ENCODE peak calls at places on chromosome 11, in eight cellular contexts. One of them, this sample, is unnamed.
A peak's percentile ranks its signal among the peaks of the same experiment; 100 is the strongest.

GRCh38 chr11:111541209-111542061 is 915 bp downstream of the LAYN start:
- DNase-seq in heart right ventricle: peak; percentile 73
- DNase-seq in CD8-positive, alpha-beta T cell: no peak
- DNase-seq in endodermal cell: peak; percentile 80
- DNase-seq in PC-3: no peak
- DNase-seq in H1: peak; percentile 67
- DNase-seq in upper lobe of left lung: peak; percentile 38
- DNase-seq in fibroblast of lung: peak; percentile 51
- DNase-seq in this sample: peak; percentile 57

GRCh38 chr11:46382644-46383403 is 1.4 kb downstream of the MDK start:
- DNase-seq in heart right ventricle: no peak
- DNase-seq in CD8-positive, alpha-beta T cell: no peak
- DNase-seq in endodermal cell: peak; percentile 85
- DNase-seq in PC-3: peak; percentile 36
- DNase-seq in H1: peak; percentile 72
- DNase-seq in upper lobe of left lung: no peak
- DNase-seq in fibroblast of lung: peak; percentile 59
- DNase-seq in this sample: peak; percentile 68

GRCh38 chr11:130425156-130425555 is 3.3 kb downstream of the ADAMTS8 start:
- DNase-seq in heart right ventricle: no peak
- DNase-seq in CD8-positive, alpha-beta T cell: no peak
- DNase-seq in endodermal cell: no peak
- DNase-seq in PC-3: no peak
- DNase-seq in H1: no peak
- DNase-seq in upper lobe of left lung: no peak
- DNase-seq in fibroblast of lung: no peak
- DNase-seq in this sample: no peak

GRCh38 chr11:47189100-47189834 is 3.0 kb upstream of the PACSIN3 start:
- DNase-seq in heart right ventricle: no peak
- DNase-seq in CD8-positive, alpha-beta T cell: no peak
- DNase-seq in endodermal cell: no peak
- DNase-seq in PC-3: peak; percentile 86
- DNase-seq in H1: no peak
- DNase-seq in upper lobe of left lung: peak; percentile 67
- DNase-seq in fibroblast of lung: peak; percentile 54
- DNase-seq in this sample: peak; percentile 87

GRCh38 chr11:35796542-35796941 is 134.0 kb downstream of the TRIM44 start:
- DNase-seq in heart right ventricle: no peak
- DNase-seq in CD8-positive, alpha-beta T cell: no peak
- DNase-seq in endodermal cell: no peak
- DNase-seq in PC-3: peak; percentile 95
- DNase-seq in H1: no peak
- DNase-seq in upper lobe of left lung: no peak
- DNase-seq in fibroblast of lung: no peak
- DNase-seq in this sample: no peak

GRCh38 chr11:131703311-131703710 is 332.9 kb downstream of the NTM start:
- DNase-seq in heart right ventricle: no peak
- DNase-seq in CD8-positive, alpha-beta T cell: no peak
- DNase-seq in endodermal cell: no peak
- DNase-seq in PC-3: no peak
- DNase-seq in H1: no peak
- DNase-seq in upper lobe of left lung: no peak
- DNase-seq in fibroblast of lung: no peak
- DNase-seq in this sample: no peak

GRCh38 chr11:9230291-9230690 is 34.9 kb downstream of the DENND5A start:
- DNase-seq in heart right ventricle: no peak
- DNase-seq in CD8-positive, alpha-beta T cell: no peak
- DNase-seq in endodermal cell: no peak
- DNase-seq in PC-3: no peak
- DNase-seq in H1: no peak
- DNase-seq in upper lobe of left lung: no peak
- DNase-seq in fibroblast of lung: no peak
- DNase-seq in this sample: no peak

GRCh38 chr11:35622070-35622469 is 3.8 kb downstream of the FJX1 start:
- DNase-seq in heart right ventricle: no peak
- DNase-seq in CD8-positive, alpha-beta T cell: no peak
- DNase-seq in endodermal cell: no peak
- DNase-seq in PC-3: peak; percentile 64
- DNase-seq in H1: no peak
- DNase-seq in upper lobe of left lung: no peak
- DNase-seq in fibroblast of lung: peak; percentile 58
- DNase-seq in this sample: no peak

GRCh38 chr11:16669799-16670415 is 68.5 kb upstream of the C11orf58 start:
- DNase-seq in heart right ventricle: no peak
- DNase-seq in CD8-positive, alpha-beta T cell: no peak
- DNase-seq in endodermal cell: peak; percentile 87
- DNase-seq in PC-3: peak; percentile 69
- DNase-seq in H1: no peak
- DNase-seq in upper lobe of left lung: no peak
- DNase-seq in fibroblast of lung: peak; percentile 24
- DNase-seq in this sample: peak; percentile 43

GRCh38 chr11:128711136-128711535 is 17.3 kb downstream of the FLI1 start:
- DNase-seq in heart right ventricle: no peak
- DNase-seq in CD8-positive, alpha-beta T cell: no peak
- DNase-seq in endodermal cell: no peak
- DNase-seq in PC-3: peak; percentile 88
- DNase-seq in H1: no peak
- DNase-seq in upper lobe of left lung: no peak
- DNase-seq in fibroblast of lung: peak; percentile 64
- DNase-seq in this sample: no peak

GRCh38 chr11:58576792-58577440 is 1.3 kb upstream of the LPXN start:
- DNase-seq in heart right ventricle: no peak
- DNase-seq in CD8-positive, alpha-beta T cell: no peak
- DNase-seq in endodermal cell: no peak
- DNase-seq in PC-3: peak; percentile 44
- DNase-seq in H1: no peak
- DNase-seq in upper lobe of left lung: no peak
- DNase-seq in fibroblast of lung: peak; percentile 62
- DNase-seq in this sample: peak; percentile 36

GRCh38 chr11:44566952-44567875 is 1.8 kb downstream of the CD82 start:
- DNase-seq in heart right ventricle: no peak
- DNase-seq in CD8-positive, alpha-beta T cell: no peak
- DNase-seq in endodermal cell: peak; percentile 49
- DNase-seq in PC-3: no peak
- DNase-seq in H1: no peak
- DNase-seq in upper lobe of left lung: no peak
- DNase-seq in fibroblast of lung: no peak
- DNase-seq in this sample: no peak

GRCh38 chr11:107691003-107691402 is 20.9 kb downstream of the SLN start:
- DNase-seq in heart right ventricle: no peak
- DNase-seq in CD8-positive, alpha-beta T cell: no peak
- DNase-seq in endodermal cell: no peak
- DNase-seq in PC-3: peak; percentile 75
- DNase-seq in H1: no peak
- DNase-seq in upper lobe of left lung: no peak
- DNase-seq in fibroblast of lung: no peak
- DNase-seq in this sample: no peak

GRCh38 chr11:42849362-42849761 is 462.4 kb upstream of the API5 start:
- DNase-seq in heart right ventricle: no peak
- DNase-seq in CD8-positive, alpha-beta T cell: no peak
- DNase-seq in endodermal cell: no peak
- DNase-seq in PC-3: no peak
- DNase-seq in H1: no peak
- DNase-seq in upper lobe of left lung: no peak
- DNase-seq in fibroblast of lung: no peak
- DNase-seq in this sample: no peak

GRCh38 chr11:24575392-24575791 is 78.5 kb downstream of the LUZP2 start:
- DNase-seq in heart right ventricle: no peak
- DNase-seq in CD8-positive, alpha-beta T cell: no peak
- DNase-seq in endodermal cell: no peak
- DNase-seq in PC-3: peak; percentile 78
- DNase-seq in H1: no peak
- DNase-seq in upper lobe of left lung: no peak
- DNase-seq in fibroblast of lung: peak; percentile 43
- DNase-seq in this sample: no peak

GRCh38 chr11:84234011-84234410 is 947.8 kb upstream of the CCDC90B start:
- DNase-seq in heart right ventricle: no peak
- DNase-seq in CD8-positive, alpha-beta T cell: no peak
- DNase-seq in endodermal cell: no peak
- DNase-seq in PC-3: no peak
- DNase-seq in H1: no peak
- DNase-seq in upper lobe of left lung: no peak
- DNase-seq in fibroblast of lung: no peak
- DNase-seq in this sample: peak; percentile 8

GRCh38 chr11:87432006-87432405 is 394.3 kb downstream of the TMEM135 start:
- DNase-seq in heart right ventricle: no peak
- DNase-seq in CD8-positive, alpha-beta T cell: no peak
- DNase-seq in endodermal cell: no peak
- DNase-seq in PC-3: no peak
- DNase-seq in H1: no peak
- DNase-seq in upper lobe of left lung: no peak
- DNase-seq in fibroblast of lung: peak; percentile 59
- DNase-seq in this sample: no peak

GRCh38 chr11:57458060-57458409 is 2.3 kb upstream of the RTN4RL2 start:
- DNase-seq in heart right ventricle: no peak
- DNase-seq in CD8-positive, alpha-beta T cell: no peak
- DNase-seq in endodermal cell: peak; percentile 82
- DNase-seq in PC-3: peak; percentile 62
- DNase-seq in H1: peak; percentile 67
- DNase-seq in upper lobe of left lung: no peak
- DNase-seq in fibroblast of lung: no peak
- DNase-seq in this sample: no peak
- H3K4me3 ChIP-seq in heart right ventricle: peak overlapping the region; percentile 52
- H3K4me3 ChIP-seq in CD8-positive, alpha-beta T cell: peak overlapping the region; percentile 62
- H3K4me3 ChIP-seq in endodermal cell: no peak overlapping the region
- H3K4me3 ChIP-seq in PC-3: peak overlapping the region; percentile 58
- H3K4me3 ChIP-seq in H1: peak overlapping the region; percentile 97
- H3K4me3 ChIP-seq in upper lobe of left lung: peak overlapping the region; percentile 56
- H3K4me3 ChIP-seq in fibroblast of lung: peak overlapping the region; percentile 55
- H3K4me3 ChIP-seq in this sample: peak overlapping the region; percentile 24

DNA sequence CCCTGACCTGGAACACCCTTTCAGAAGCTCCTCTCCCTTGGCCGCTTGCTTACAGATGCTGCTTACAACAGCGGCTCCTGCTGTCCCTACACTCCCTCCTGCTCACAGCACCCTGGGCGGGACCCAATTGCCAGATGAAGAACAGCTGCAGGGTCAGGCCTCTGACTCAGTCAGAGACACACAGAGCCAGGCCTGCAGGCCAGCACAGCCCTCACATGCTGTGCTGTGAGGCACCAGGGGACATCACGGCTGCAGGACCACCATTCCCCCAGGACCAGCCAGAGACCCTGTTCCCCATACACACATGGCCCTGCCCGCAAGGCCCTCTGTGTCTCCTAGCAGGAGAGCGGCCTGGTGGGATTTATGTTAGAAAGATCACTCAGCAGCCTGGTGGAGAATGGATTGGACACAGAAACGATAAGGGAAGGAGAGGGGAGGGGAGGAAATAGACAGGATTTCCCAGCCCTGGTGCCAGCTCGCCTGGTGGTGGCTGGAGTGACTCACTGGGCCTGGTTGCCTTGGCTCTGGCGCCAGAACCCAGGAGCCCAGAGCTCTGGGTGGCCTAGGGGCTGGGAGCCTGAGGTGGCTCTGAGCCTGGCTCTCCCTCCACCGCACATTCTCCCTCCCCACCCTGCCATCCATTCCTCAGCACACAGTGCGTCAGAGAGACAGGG is 6.7 kb downstream of the CAPN5 start:
- DNase-seq in heart right ventricle: peak; percentile 82
- DNase-seq in CD8-positive, alpha-beta T cell: no peak
- DNase-seq in endodermal cell: peak; percentile 52
- DNase-seq in PC-3: peak; percentile 75
- DNase-seq in H1: no peak
- DNase-seq in upper lobe of left lung: peak; percentile 63
- DNase-seq in fibroblast of lung: peak; percentile 97
- DNase-seq in this sample: peak; percentile 90
- TF ChIP-seq CTCF in heart right ventricle: peak; percentile 65
- TF ChIP-seq CTCF in CD8-positive, alpha-beta T cell: no peak
- TF ChIP-seq CTCF in endodermal cell: no peak
- TF ChIP-seq CTCF in PC-3: peak; percentile 39
- TF ChIP-seq CTCF in H1: no peak
- TF ChIP-seq CTCF in upper lobe of left lung: peak; percentile 16
- TF ChIP-seq CTCF in fibroblast of lung: peak; percentile 72
- TF ChIP-seq CTCF in this sample: peak; percentile 48

DNA sequence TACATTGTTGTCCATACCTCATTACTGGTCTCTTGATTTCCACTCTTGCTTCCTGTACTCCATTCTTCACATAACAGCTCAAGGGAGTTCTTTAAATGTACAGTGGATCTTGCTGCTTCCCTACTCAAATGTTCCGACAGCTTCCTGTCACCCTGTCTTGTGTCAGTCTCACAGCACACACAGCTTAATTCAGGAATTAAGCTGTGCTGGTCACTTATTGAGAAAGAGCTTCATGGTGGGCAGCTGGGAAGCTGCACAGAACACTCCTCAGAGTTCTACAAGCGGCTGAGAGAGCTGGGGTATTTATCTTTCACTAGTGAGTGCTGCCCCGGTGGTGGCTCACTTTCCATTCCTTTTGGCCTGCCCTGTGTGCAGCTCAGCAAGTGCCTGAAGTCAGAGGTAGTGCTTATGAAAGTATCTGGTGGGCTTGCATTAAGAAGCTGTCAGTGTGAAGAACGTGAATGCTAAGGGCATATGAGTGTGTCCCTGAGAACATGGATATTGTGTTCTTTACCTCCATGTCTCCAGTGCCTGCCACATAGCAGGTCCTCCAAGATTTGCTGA is 48.7 kb downstream of the KCNQ1OT1 start:
- DNase-seq in heart right ventricle: no peak
- DNase-seq in CD8-positive, alpha-beta T cell: no peak
- DNase-seq in endodermal cell: no peak
- DNase-seq in PC-3: no peak
- DNase-seq in H1: no peak
- DNase-seq in upper lobe of left lung: no peak
- DNase-seq in fibroblast of lung: no peak
- DNase-seq in this sample: no peak
- H3K9me3 ChIP-seq in heart right ventricle: peaks cover 3% of the 10 kb centered on the region
- H3K9me3 ChIP-seq in CD8-positive, alpha-beta T cell: peaks cover 12% of the 10 kb centered on the region
- H3K9me3 ChIP-seq in endodermal cell: peaks cover 83% of the 10 kb centered on the region
- H3K9me3 ChIP-seq in PC-3: peaks cover 19% of the 10 kb centered on the region
- H3K9me3 ChIP-seq in H1: peaks cover 84% of the 10 kb centered on the region
- H3K9me3 ChIP-seq in upper lobe of left lung: peaks cover 18% of the 10 kb centered on the region
- H3K9me3 ChIP-seq in fibroblast of lung: no peaks in the 10 kb centered on the region
- H3K9me3 ChIP-seq in this sample: peaks cover 58% of the 10 kb centered on the region

GRCh38 chr11:68683952-68684384 is 376 bp upstream of the GAL start:
- DNase-seq in heart right ventricle: no peak
- DNase-seq in CD8-positive, alpha-beta T cell: no peak
- DNase-seq in endodermal cell: peak; percentile 75
- DNase-seq in PC-3: no peak
- DNase-seq in H1: no peak
- DNase-seq in upper lobe of left lung: no peak
- DNase-seq in fibroblast of lung: no peak
- DNase-seq in this sample: no peak

GRCh38 chr11:68685656-68686380 is 1.5 kb downstream of the GAL start:
- DNase-seq in heart right ventricle: no peak
- DNase-seq in CD8-positive, alpha-beta T cell: no peak
- DNase-seq in endodermal cell: no peak
- DNase-seq in PC-3: no peak
- DNase-seq in H1: no peak
- DNase-seq in upper lobe of left lung: no peak
- DNase-seq in fibroblast of lung: no peak
- DNase-seq in this sample: no peak

GRCh38 chr11:68686486-68686885 is 2.1 kb downstream of the GAL start:
- DNase-seq in heart right ventricle: no peak
- DNase-seq in CD8-positive, alpha-beta T cell: no peak
- DNase-seq in endodermal cell: no peak
- DNase-seq in PC-3: no peak
- DNase-seq in H1: no peak
- DNase-seq in upper lobe of left lung: no peak
- DNase-seq in fibroblast of lung: no peak
- DNase-seq in this sample: no peak

GRCh38 chr11:68683086-68683951 is 1.0 kb upstream of the GAL start:
- DNase-seq in heart right ventricle: no peak
- DNase-seq in CD8-positive, alpha-beta T cell: no peak
- DNase-seq in endodermal cell: peak; percentile 74
- DNase-seq in PC-3: no peak
- DNase-seq in H1: no peak
- DNase-seq in upper lobe of left lung: no peak
- DNase-seq in fibroblast of lung: no peak
- DNase-seq in this sample: no peak

GRCh38 chr11:68684385-68685356 is at the start of gene GAL:
- DNase-seq in heart right ventricle: no peak
- DNase-seq in CD8-positive, alpha-beta T cell: no peak
- DNase-seq in endodermal cell: peak; percentile 77
- DNase-seq in PC-3: peak; percentile 42
- DNase-seq in H1: no peak
- DNase-seq in upper lobe of left lung: no peak
- DNase-seq in fibroblast of lung: no peak
- DNase-seq in this sample: peak; percentile 53
- H3K4me3 ChIP-seq in heart right ventricle: peak within 1 kb of the TSS; percentile 35
- H3K4me3 ChIP-seq in CD8-positive, alpha-beta T cell: peak within 1 kb of the TSS; percentile 27
- H3K4me3 ChIP-seq in endodermal cell: peak within 1 kb of the TSS; percentile 82
- H3K4me3 ChIP-seq in PC-3: peak within 1 kb of the TSS; percentile 73
- H3K4me3 ChIP-seq in H1: peak within 1 kb of the TSS; percentile 79
- H3K4me3 ChIP-seq in upper lobe of left lung: peak within 1 kb of the TSS; percentile 41
- H3K4me3 ChIP-seq in fibroblast of lung: peak within 1 kb of the TSS; percentile 57
- H3K4me3 ChIP-seq in this sample: peak within 1 kb of the TSS; percentile 32